ENCODE peak calls at places on chromosomes 6 and 20, in ten cellular contexts. K, M, V, G, L, F, A, Z, E and S are unnamed samples.

GRCh38 chr6:33314515-33314942 is 651 bp upstream of the TAPBP start:
- DNase-seq in K (peak; percentile 85), M (peak; percentile 88), V (peak; percentile 60), G (peak; percentile 81), L (no peak), F (peak; percentile 75), A (no peak), Z (peak; percentile 76), E (no peak), S (no peak)

GRCh38 chr20:25058051-25058796 is at the start of gene ACSS1:
- DNase-seq in K (peak; percentile 94), M (no peak), V (peak; percentile 82), G (peak; percentile 80), L (peak; percentile 62), F (peak; percentile 78), A (peak; percentile 39), Z (peak; percentile 83), E (peak; percentile 82), S (no peak)

GRCh38 chr6:129773304-129773703 is 63.3 kb upstream of the ARHGAP18 start:
- DNase-seq in K (no peak), M (no peak), V (no peak), G (no peak), L (no peak), F (no peak), A (no peak), Z (no peak), E (no peak), S (no peak)

GRCh38 chr6:145756170-145756662 is 20.9 kb upstream of the EPM2A start:
- DNase-seq in K (no peak), M (peak; percentile 95), V (peak; percentile 18), G (no peak), L (no peak), F (no peak), A (no peak), Z (no peak), E (no peak), S (no peak)

GRCh38 chr6:129094147-129094546 is 211.2 kb downstream of the LAMA2 start:
- DNase-seq in K (no peak), M (no peak), V (no peak), G (no peak), L (no peak), F (no peak), A (no peak), Z (no peak), E (no peak), S (no peak)

GRCh38 chr6:106694343-106694742 is 65.0 kb downstream of the QRSL1 start:
- DNase-seq in K (peak; percentile 18), M (no peak), V (no peak), G (no peak), L (no peak), F (no peak), A (no peak), Z (no peak), E (no peak), S (no peak)

GRCh38 chr6:88171312-88171711 is 5.2 kb upstream of the CNR1 start:
- DNase-seq in K (no peak), M (no peak), V (no peak), G (no peak), L (no peak), F (no peak), A (no peak), Z (no peak), E (no peak), S (no peak)

GRCh38 chr6:111950661-111951426 is 77.6 kb upstream of the FYN start:
- DNase-seq in K (no peak), M (peak; percentile 59), V (peak; percentile 33), G (peak; percentile 12), L (no peak), F (no peak), A (no peak), Z (no peak), E (no peak), S (peak; percentile 41)

GRCh38 chr6:139540276-139540675 is 165.8 kb upstream of the CITED2 start:
- DNase-seq in K (peak; percentile 73), M (peak; percentile 93), V (no peak), G (no peak), L (peak; percentile 32), F (no peak), A (no peak), Z (no peak), E (no peak), S (no peak)

GRCh38 chr6:19472168-19472567 is 365.0 kb upstream of the ID4 start:
- DNase-seq in K (no peak), M (peak; percentile 90), V (no peak), G (no peak), L (no peak), F (no peak), A (no peak), Z (no peak), E (no peak), S (peak; percentile 98)

GRCh38 chr20:34797012-34797720 is 28.3 kb downstream of the NCOA6 start:
- DNase-seq in K (no peak), M (no peak), V (no peak), G (no peak), L (no peak), F (no peak), A (no peak), Z (no peak), E (no peak), S (no peak)

GRCh38 chr6:53151676-53152075 is 3.0 kb upstream of the GCM1 start:
- DNase-seq in K (peak; percentile 30), M (peak; percentile 19), V (no peak), G (no peak), L (no peak), F (no peak), A (peak; percentile 40), Z (no peak), E (no peak), S (no peak)

GRCh38 chr20:17614176-17614811 is 44.4 kb downstream of the DSTN start:
- DNase-seq in K (no peak), M (peak; percentile 56), V (peak; percentile 87), G (peak; percentile 85), L (no peak), F (peak; percentile 87), A (no peak), Z (peak; percentile 57), E (peak; percentile 80), S (no peak)

DNA sequence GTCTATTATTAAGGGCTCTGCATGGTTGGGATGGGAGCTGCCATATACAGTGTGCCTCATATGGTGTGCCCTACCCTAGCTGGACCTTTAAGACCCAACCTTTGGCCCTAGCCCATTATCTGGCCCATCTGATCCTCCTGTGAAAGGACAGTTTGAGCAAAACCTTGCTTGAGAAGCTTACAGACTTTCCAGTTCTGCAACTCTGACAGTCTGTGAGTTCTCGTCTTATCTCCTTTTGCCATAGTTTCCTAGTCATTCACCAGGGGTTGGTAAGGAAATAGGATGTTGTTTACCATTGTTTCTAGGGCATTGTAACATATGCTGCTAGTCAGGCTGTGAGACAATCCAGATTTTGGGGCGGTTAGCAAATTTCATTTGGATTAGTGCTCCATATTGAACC is 17.2 kb downstream of the CTNNBL1 start:
- DNase-seq in K (no peak), M (no peak), V (no peak), G (no peak), L (no peak), F (no peak), A (no peak), Z (no peak), E (no peak), S (no peak)
- H3K4me3 ChIP-seq in K (no peak overlapping the region), M (no peak overlapping the region), V (no peak overlapping the region), G (no peak overlapping the region), L (no peak overlapping the region), F (no peak overlapping the region), A (no peak overlapping the region), Z (no peak overlapping the region), E (no peak overlapping the region), S (no peak overlapping the region)

DNA sequence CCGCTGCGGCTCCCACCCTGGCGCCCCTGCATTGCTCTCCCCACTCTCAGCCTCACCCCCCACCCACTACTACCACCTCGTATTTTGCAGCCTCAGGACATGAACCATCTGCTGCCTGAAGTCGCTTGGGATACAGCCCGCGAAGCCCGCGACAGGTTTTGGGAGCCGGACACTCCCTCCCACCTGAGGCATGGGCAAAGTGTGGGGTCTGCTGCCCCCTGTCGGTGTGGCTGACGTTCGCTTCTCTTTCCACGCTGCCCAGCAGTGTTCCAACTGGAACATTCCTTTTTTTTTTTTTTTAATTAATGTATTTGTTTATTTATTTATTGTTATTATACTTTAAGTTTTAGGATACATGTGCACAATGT is 15.3 kb upstream of the LPA start:
- DNase-seq in K (no peak), M (no peak), V (no peak), G (no peak), L (no peak), F (peak; percentile 16), A (peak; percentile 21), Z (no peak), E (peak; percentile 86), S (no peak)
- TF ChIP-seq CTCF in K (no peak), M (no peak), V (no peak), G (no peak), L (peak; percentile 6), F (no peak), A (peak; percentile 44), Z (no peak), E (peak; percentile 43), S (peak; percentile 50)

GRCh38 chr20:23245553-23246128 is 105.0 kb upstream of the NXT1 start:
- DNase-seq in K (peak; percentile 78), M (peak; percentile 49), V (peak; percentile 72), G (peak; percentile 72), L (peak; percentile 48), F (peak; percentile 25), A (peak; percentile 11), Z (peak; percentile 79), E (peak; percentile 67), S (no peak)

GRCh38 chr20:23246682-23247664 is 103.6 kb upstream of the NXT1 start:
- DNase-seq in K (peak; percentile 59), M (no peak), V (peak; percentile 63), G (peak; percentile 64), L (peak; percentile 31), F (peak; percentile 28), A (no peak), Z (no peak), E (no peak), S (no peak)

GRCh38 chr20:23244207-23244915 is 106.2 kb upstream of the NXT1 start:
- DNase-seq in K (no peak), M (peak; percentile 61), V (no peak), G (no peak), L (no peak), F (no peak), A (no peak), Z (no peak), E (no peak), S (no peak)

GRCh38 chr20:23243791-23244190 is 106.8 kb upstream of the NXT1 start:
- DNase-seq in K (no peak), M (peak; percentile 22), V (no peak), G (no peak), L (no peak), F (no peak), A (no peak), Z (no peak), E (no peak), S (no peak)

GRCh38 chr20:23244916-23245552 is 105.6 kb upstream of the NXT1 start:
- DNase-seq in K (no peak), M (no peak), V (no peak), G (no peak), L (no peak), F (no peak), A (no peak), Z (no peak), E (no peak), S (no peak)
- H3K4me3 ChIP-seq in K (no peak overlapping the region), M (no peak overlapping the region), V (no peak overlapping the region), G (no peak overlapping the region), L (no peak overlapping the region), F (no peak overlapping the region), A (no peak overlapping the region), Z (no peak overlapping the region), E (no peak overlapping the region), S (no peak overlapping the region)

GRCh38 chr6:50056242-50056641 is 6.5 kb upstream of the DEFB112 start:
- DNase-seq in K (peak; percentile 3), M (no peak), V (no peak), G (no peak), L (no peak), F (no peak), A (no peak), Z (no peak), E (no peak), S (no peak)

GRCh38 chr6:50062051-50062450 is 12.3 kb upstream of the DEFB112 start:
- DNase-seq in K (peak; percentile 15), M (no peak), V (no peak), G (no peak), L (no peak), F (no peak), A (peak; percentile 31), Z (no peak), E (no peak), S (no peak)
- TF ChIP-seq CTCF in K (peak; percentile 49), M (peak; percentile 23), V (no peak), G (no peak), L (peak; percentile 49), F (no peak), A (peak; percentile 54), Z (no peak), E (no peak), S (peak; percentile 57)